ENCODE peak calls at places on chromosomes 2 and 18, in seven cellular contexts. S is mesendoderm, K is mesenchymal stem cell, Q is left lung, R is small intestine, D is prostate gland, J is body of pancreas. A is an unnamed sample.
A peak's percentile ranks its signal among the peaks of the same experiment; 100 is the strongest.

GRCh38 chr18:3008546-3008945 is 4.4 kb downstream of the LPIN2 start:
- DNase-seq in S (no peak), R (no peak), J (no peak), Q (no peak), D (no peak), K (peak; percentile 83), A (no peak)

GRCh38 chr2:190835303-190835930 is 45.2 kb upstream of the GLS start:
- DNase-seq in K (peak; percentile 84), J (peak; percentile 13), R (no peak), Q (peak; percentile 54), S (no peak), D (no peak), A (peak; percentile 73)

GRCh38 chr2:222318712-222319575 is 20.1 kb upstream of the PAX3 start:
- DNase-seq in D (no peak), K (peak; percentile 49), J (no peak), Q (no peak), R (no peak), S (no peak), A (peak; percentile 55)

GRCh38 chr2:231891514-231891905 is 34.7 kb downstream of the NPPC start:
- DNase-seq in R (no peak), K (no peak), Q (no peak), J (no peak), S (no peak), D (no peak), A (no peak)

GRCh38 chr2:118249531-118249930 is 161.3 kb downstream of the INSIG2 start:
- DNase-seq in D (no peak), Q (no peak), S (peak; percentile 81), R (no peak), J (no peak), K (no peak), A (no peak)

GRCh38 chr2:200787351-200788128 is 24.2 kb upstream of the BZW1 start:
- DNase-seq in Q (no peak), K (peak; percentile 94), J (no peak), D (peak; percentile 25), R (no peak), S (no peak), A (no peak)

GRCh38 chr2:136008205-136008865 is 22.9 kb upstream of the DARS1 start:
- DNase-seq in R (no peak), Q (peak; percentile 87), S (no peak), D (no peak), J (peak; percentile 12), K (no peak), A (peak; percentile 68)

GRCh38 chr2:220871909-220872308 is 700.2 kb downstream of the EPHA4 start:
- DNase-seq in R (no peak), J (no peak), K (no peak), Q (no peak), S (no peak), D (no peak), A (no peak)

GRCh38 chr18:48300463-48300961 is 108.7 kb downstream of the ZBTB7C start:
- DNase-seq in D (no peak), K (no peak), S (peak; percentile 81), J (no peak), R (peak; percentile 40), Q (no peak), A (no peak)

GRCh38 chr2:222421626-222422025 is 2.7 kb upstream of the SGPP2 start:
- DNase-seq in K (no peak), Q (no peak), D (no peak), R (no peak), S (no peak), J (no peak), A (no peak)

GRCh38 chr2:121527009-121527682 is 3.5 kb upstream of the RNU4ATAC start:
- DNase-seq in J (no peak), K (no peak), S (no peak), Q (no peak), R (no peak), D (peak; percentile 56), A (no peak)

GRCh38 chr2:241982711-241983570 is 113.4 kb downstream of the RTP5 start:
- DNase-seq in S (no peak), D (no peak), K (no peak), Q (no peak), R (peak; percentile 47), J (no peak), A (peak; percentile 51)

GRCh38 chr2:178072383-178073301 is at the start of gene PDE11A:
- DNase-seq in R (peak; percentile 97), S (peak; percentile 95), K (peak; percentile 88), D (peak; percentile 92), Q (peak; percentile 85), J (peak; percentile 97), A (peak; percentile 72)

GRCh38 chr2:48515588-48515987 is 14.4 kb upstream of the STON1 start:
- DNase-seq in D (no peak), J (no peak), Q (peak; percentile 54), R (no peak), K (no peak), S (no peak), A (no peak)

GRCh38 chr2:74985983-74986382 is 27.5 kb downstream of the POLE4 start:
- DNase-seq in D (no peak), S (no peak), Q (no peak), R (no peak), K (no peak), J (no peak), A (no peak)

GRCh38 chr2:178142274-178143065 is 30.2 kb downstream of the RBM45 start:
- DNase-seq in R (peak; percentile 34), Q (no peak), D (no peak), S (no peak), J (no peak), K (peak; percentile 34), A (no peak)

GRCh38 chr2:205593891-205594290 is 88.4 kb upstream of the NRP2 start:
- DNase-seq in R (no peak), J (no peak), K (no peak), S (no peak), Q (no peak), D (no peak), A (no peak)

GRCh38 chr2:229653551-229653950 is 60.8 kb downstream of the DNER start:
- DNase-seq in J (no peak), R (no peak), Q (no peak), S (no peak), D (no peak), K (no peak), A (no peak)

GRCh38 chr2:177165103-177165583 is 47.5 kb upstream of the HNRNPA3 start:
- DNase-seq in R (peak; percentile 48), K (peak; percentile 59), D (no peak), S (peak; percentile 43), Q (no peak), J (peak; percentile 38), A (peak; percentile 74)

GRCh38 chr2:28691774-28692281 is 59.8 kb upstream of the PPP1CB start:
- DNase-seq in K (peak; percentile 85), Q (no peak), R (no peak), D (no peak), J (peak; percentile 56), S (peak; percentile 76), A (no peak)

GRCh38 chr2:104545055-104545454 is 308.9 kb upstream of the POU3F3 start:
- DNase-seq in D (no peak), J (peak; percentile 81), R (no peak), S (no peak), Q (no peak), K (no peak), A (no peak)

GRCh38 chr2:167249197-167249596 is 360.9 kb downstream of the XIRP2 start:
- DNase-seq in S (no peak), D (no peak), R (no peak), K (no peak), J (no peak), Q (no peak), A (no peak)

GRCh38 chr2:11764920-11765319 is 18.5 kb downstream of the LPIN1 start:
- DNase-seq in S (no peak), K (no peak), Q (no peak), J (no peak), R (no peak), D (no peak), A (no peak)

DNA sequence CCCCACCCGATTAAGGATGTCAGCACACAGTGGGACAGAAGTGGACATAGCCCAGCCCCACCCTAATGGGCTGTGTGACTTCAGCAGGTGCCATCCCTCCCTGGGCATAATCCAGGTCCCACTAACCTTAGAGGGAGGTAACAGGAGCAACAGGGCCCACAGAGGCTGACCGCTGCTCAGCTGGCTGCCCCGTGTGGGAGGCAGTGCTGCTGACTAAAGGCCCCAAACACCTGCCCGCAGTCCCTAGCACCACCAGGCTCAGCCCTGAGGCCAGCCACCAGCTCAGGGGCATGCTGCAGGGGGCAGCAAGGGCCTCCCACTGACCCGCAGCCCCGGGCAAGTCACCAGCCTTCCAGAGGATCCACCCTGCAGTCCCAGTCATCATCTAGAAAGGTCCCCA is 14.6 kb downstream of the BIN1 start:
- DNase-seq in R (no peak), J (no peak), S (no peak), Q (no peak), D (no peak), K (no peak), A (no peak)
- H3K27ac ChIP-seq in R (no peak overlapping the region), J (no peak overlapping the region), S (no peak overlapping the region), Q (no peak overlapping the region), D (no peak overlapping the region), K (no peak overlapping the region), A (no peak overlapping the region)

GRCh38 chr2:198615972-198616371 is 811.6 kb downstream of the PLCL1 start:
- DNase-seq in J (no peak), K (peak; percentile 12), D (no peak), Q (no peak), R (peak; percentile 75), S (no peak), A (no peak)
- H3K4me3 ChIP-seq in J (no peak overlapping the region), K (peak overlapping the region; percentile 59), D (no peak overlapping the region), Q (no peak overlapping the region), R (no peak overlapping the region), S (no peak overlapping the region), A (no peak overlapping the region)

GRCh38 chr2:68784849-68785248 is 50.2 kb downstream of the ARHGAP25 start:
- DNase-seq in D (no peak), J (no peak), Q (no peak), K (peak; percentile 65), S (no peak), R (peak; percentile 91), A (no peak)
- H3K4me1 ChIP-seq in D (no peaks in the 10 kb centered on the region), J (no peaks in the 10 kb centered on the region), Q (peaks cover 72% of the 10 kb centered on the region), K (no peaks in the 10 kb centered on the region), S (no peaks in the 10 kb centered on the region), R (peaks cover 4% of the 10 kb centered on the region), A (no peaks in the 10 kb centered on the region)

GRCh38 chr2:10377747-10378085 is 70.4 kb downstream of the ODC1 start:
- DNase-seq in J (no peak), K (no peak), D (no peak), Q (no peak), S (no peak), R (no peak), A (no peak)

GRCh38 chr2:10377052-10377746 is 70.9 kb downstream of the ODC1 start:
- DNase-seq in J (peak; percentile 66), K (no peak), S (no peak), R (no peak), D (no peak), Q (no peak), A (no peak)

GRCh38 chr2:10375570-10376266 is 72.4 kb downstream of the ODC1 start:
- DNase-seq in Q (no peak), S (no peak), R (no peak), K (no peak), J (no peak), D (no peak), A (no peak)

GRCh38 chr2:10380048-10380926 is 67.8 kb downstream of the ODC1 start:
- DNase-seq in J (no peak), Q (no peak), R (no peak), K (no peak), D (no peak), S (no peak), A (no peak)

DNA sequence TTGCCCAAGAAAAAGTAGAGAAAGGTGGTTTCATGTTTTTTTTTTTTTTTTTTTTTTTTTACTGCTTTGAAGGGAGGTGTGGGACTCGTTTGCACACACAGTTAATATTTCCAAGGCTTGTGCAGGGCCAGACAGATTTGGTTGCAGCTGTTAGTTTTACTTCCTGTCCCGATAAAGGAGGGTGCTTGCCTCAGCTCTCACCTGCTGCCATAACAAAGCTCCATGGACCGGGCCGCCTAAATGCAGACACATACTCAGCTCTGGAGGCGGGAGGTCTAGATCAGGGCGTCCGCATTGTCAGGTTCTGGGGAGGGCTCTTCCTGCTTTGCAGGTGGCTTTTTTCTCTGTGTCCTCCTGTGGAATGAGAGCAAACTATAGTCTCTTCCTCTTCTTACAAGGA is 69.9 kb downstream of the ODC1 start:
- DNase-seq in R (no peak), Q (no peak), D (no peak), J (peak; percentile 63), S (no peak), K (no peak), A (no peak)
- H3K27ac ChIP-seq in R (no peak overlapping the region), Q (no peak overlapping the region), D (no peak overlapping the region), J (peak overlapping the region; percentile 37), S (no peak overlapping the region), K (no peak overlapping the region), A (no peak overlapping the region)

A was measured in right atrium auricular region.